ENCODE peak calls at places on chromosomes 16 and 17, in five cellular contexts. B, L, M, T and W are unnamed samples.

GRCh38 chr17:81409190-81409935 is 14.1 kb downstream of the BAHCC1 start:
- DNase-seq in B (no peak), L (no peak), M (no peak), T (no peak), W (no peak)

GRCh38 chr17:50532452-50533024 is at the start of gene EPN3:
- DNase-seq in B (peak; percentile 72), L (no peak), M (no peak), T (peak; percentile 85), W (no peak)

GRCh38 chr17:79695293-79696158 is 35.2 kb upstream of the ENPP7 start:
- DNase-seq in B (no peak), L (peak; percentile 79), M (peak; percentile 44), T (no peak), W (no peak)

GRCh38 chr16:96935-97381 is 18.9 kb downstream of the MPG start:
- DNase-seq in B (peak; percentile 73), L (peak; percentile 68), M (peak; percentile 86), T (peak; percentile 94), W (no peak)

GRCh38 chr16:30028438-30029093 is 2.5 kb downstream of the TLCD3B start:
- DNase-seq in B (no peak), L (no peak), M (no peak), T (no peak), W (no peak)

GRCh38 chr16:14559809-14560227 is 70.2 kb downstream of the PARN start:
- DNase-seq in B (no peak), L (no peak), M (no peak), T (peak; percentile 79), W (no peak)

GRCh38 chr17:17112628-17113200 is 70.5 kb downstream of the MPRIP start:
- DNase-seq in B (no peak), L (no peak), M (no peak), T (no peak), W (no peak)

GRCh38 chr17:27956601-27957445 is 63.7 kb upstream of the LYRM9 start:
- DNase-seq in B (no peak), L (no peak), M (no peak), T (no peak), W (no peak)

GRCh38 chr16:57540906-57541753 is 1.3 kb upstream of the ADGRG5 start:
- DNase-seq in B (peak; percentile 49), L (no peak), M (no peak), T (no peak), W (no peak)

GRCh38 chr17:327971-328370 is 24.6 kb downstream of the RPH3AL start:
- DNase-seq in B (no peak), L (no peak), M (no peak), T (peak; percentile 48), W (no peak)

GRCh38 chr17:30332057-30332542 is 1.8 kb downstream of the TMIGD1 start:
- DNase-seq in B (peak; percentile 84), L (peak; percentile 18), M (no peak), T (no peak), W (no peak)

GRCh38 chr17:21296097-21297025 is 11.8 kb downstream of the MAP2K3 start:
- DNase-seq in B (no peak), L (no peak), M (peak; percentile 44), T (peak; percentile 64), W (no peak)

GRCh38 chr17:80859004-80859941 is 132.4 kb upstream of the CHMP6 start:
- DNase-seq in B (peak; percentile 85), L (peak; percentile 53), M (peak; percentile 66), T (no peak), W (peak; percentile 75)

GRCh38 chr16:52573365-52574104 is 26.6 kb upstream of the TOX3 start:
- DNase-seq in B (no peak), L (no peak), M (no peak), T (no peak), W (no peak)

DNA sequence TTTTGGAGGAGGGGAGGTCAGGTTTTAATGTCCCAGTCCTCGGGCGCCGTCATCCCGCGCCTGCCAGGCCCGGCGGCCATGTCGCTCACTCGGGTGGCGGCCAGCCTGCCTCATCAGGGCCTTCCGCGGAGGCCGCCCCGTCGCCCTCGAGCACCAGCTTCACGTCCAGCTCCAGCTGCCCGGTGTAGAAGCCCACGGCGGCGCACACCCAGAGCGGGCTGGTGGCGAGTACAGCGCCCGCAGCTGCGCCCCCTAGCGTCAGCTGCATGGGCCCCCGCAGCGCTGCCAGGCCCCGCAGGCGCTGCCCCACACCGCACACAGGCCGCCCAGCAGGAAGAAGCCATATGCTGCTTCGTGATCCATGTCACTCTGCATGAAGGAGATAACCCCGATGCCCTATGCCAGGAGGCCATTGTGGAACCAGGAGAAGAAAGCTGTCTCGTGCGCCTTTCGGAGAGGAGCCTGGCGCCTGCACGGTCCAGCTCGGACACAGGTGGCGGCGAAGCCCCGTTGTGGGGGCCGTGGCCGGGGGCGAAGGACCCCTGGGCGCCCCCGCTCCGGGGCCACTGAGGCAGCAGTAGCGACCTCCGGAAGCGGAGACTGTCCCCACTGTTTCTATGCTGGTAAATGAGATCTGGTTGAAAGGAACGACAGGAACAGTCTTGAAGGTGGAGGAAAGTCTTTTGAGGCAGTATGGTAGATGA is 9.6 kb downstream of the AP2B1 start:
- DNase-seq in B (no peak), L (no peak), M (no peak), T (no peak), W (no peak)
- H3K4me3 ChIP-seq in B (no peak overlapping the region), L (no peak overlapping the region), M (no peak overlapping the region), T (no peak overlapping the region), W (no peak overlapping the region)

GRCh38 chr16:17206712-17207111 is 264.0 kb downstream of the XYLT1 start:
- DNase-seq in B (no peak), L (no peak), M (no peak), T (no peak), W (no peak)
- TF ChIP-seq CTCF in B (no peak), L (no peak), M (no peak), T (no peak), W (peak; percentile 36)

GRCh38 chr17:57260325-57261083 is 4.2 kb downstream of the MSI2 start:
- DNase-seq in B (no peak), L (no peak), M (no peak), T (no peak), W (no peak)
- H3K4me3 ChIP-seq in B (no peak overlapping the region), L (no peak overlapping the region), M (no peak overlapping the region), T (no peak overlapping the region), W (no peak overlapping the region)

DNA sequence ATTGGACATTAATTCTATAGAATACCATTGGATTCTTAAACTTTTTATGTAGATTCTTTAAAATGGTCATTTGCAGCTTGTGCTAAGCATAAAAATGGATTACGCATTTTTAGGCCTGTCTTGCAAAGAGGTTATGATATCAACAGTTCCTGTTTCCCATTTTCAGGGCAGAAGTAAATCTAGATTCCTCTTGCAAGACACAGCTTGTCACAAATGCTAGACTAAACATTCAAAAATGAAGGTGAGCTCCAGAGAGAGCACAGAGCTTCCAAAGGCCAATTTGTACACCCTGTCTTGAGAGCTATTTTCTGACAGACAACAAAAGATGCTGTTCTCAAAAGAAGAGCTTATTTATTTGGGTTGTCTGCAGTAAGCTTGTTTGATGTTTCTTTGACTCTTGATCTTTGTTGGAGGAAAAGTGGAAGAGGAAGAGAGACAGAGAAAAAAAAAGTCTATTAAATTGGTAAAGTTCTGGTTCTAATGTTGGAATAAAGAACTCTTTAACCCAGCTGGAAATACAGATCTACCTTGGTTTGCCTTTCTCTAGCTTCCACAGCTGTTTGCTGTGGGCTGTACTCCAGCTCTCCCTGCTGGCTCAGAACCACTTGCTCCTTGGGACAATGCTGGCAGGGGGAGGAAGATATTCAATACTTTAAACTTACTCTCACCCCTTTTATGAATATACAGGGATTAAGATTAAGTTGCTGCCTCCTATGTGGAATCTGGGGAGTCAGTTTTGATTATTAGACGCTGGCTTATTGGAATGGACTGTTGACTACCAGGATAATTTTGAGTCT is 651.8 kb downstream of the CDH11 start:
- DNase-seq in B (no peak), L (no peak), M (no peak), T (no peak), W (no peak)
- TF ChIP-seq CTCF in B (no peak), L (peak; percentile 11), M (no peak), T (no peak), W (peak; percentile 28)

GRCh38 chr16:50668368-50669008 is 12.6 kb downstream of the SNX20 start:
- DNase-seq in B (no peak), L (no peak), M (no peak), T (no peak), W (no peak)
- H3K4me3 ChIP-seq in B (no peak overlapping the region), L (no peak overlapping the region), M (no peak overlapping the region), T (no peak overlapping the region), W (no peak overlapping the region)

GRCh38 chr16:19876501-19877059 is 8.1 kb downstream of the GPRC5B start:
- DNase-seq in B (no peak), L (no peak), M (peak; percentile 81), T (no peak), W (no peak)

GRCh38 chr16:19881028-19881427 is 3.6 kb downstream of the GPRC5B start:
- DNase-seq in B (no peak), L (no peak), M (no peak), T (no peak), W (no peak)

GRCh38 chr16:19881783-19882182 is 2.9 kb downstream of the GPRC5B start:
- DNase-seq in B (no peak), L (no peak), M (no peak), T (no peak), W (no peak)

GRCh38 chr16:19878760-19879159 is 5.9 kb downstream of the GPRC5B start:
- DNase-seq in B (no peak), L (no peak), M (no peak), T (no peak), W (no peak)

DNA sequence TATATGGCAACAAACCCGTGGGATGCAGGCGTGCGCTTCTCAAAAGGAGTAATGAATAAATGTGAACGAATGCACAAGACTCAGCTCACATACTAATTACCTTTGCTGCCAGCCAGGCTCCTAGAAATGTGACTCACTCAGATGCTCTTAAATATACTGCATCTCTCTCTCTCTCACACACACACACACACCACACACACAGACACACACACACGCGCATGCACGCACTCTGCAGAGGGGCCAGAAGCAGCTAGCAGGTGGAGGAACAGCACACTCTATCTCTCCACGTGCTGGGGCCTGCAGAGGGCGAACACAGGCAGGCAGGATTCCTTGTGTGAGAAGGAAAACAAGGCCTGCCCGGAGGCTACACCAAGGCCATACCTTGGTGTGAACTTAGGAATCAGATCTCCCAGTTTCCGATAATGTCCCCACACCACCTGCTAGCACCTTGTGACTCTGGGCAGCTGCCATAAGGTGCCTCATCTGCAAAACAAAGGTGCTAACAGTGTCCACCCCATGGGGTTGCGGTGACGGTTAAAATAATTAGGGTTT is 5.3 kb downstream of the GPRC5B start:
- DNase-seq in B (peak; percentile 84), L (peak; percentile 11), M (no peak), T (no peak), W (no peak)
- TF ChIP-seq CTCF in B (no peak), L (no peak), M (no peak), T (no peak), W (no peak)

GRCh38 chr16:27402569-27402963 is 592 bp downstream of the IL21R start:
- DNase-seq in B (no peak), L (no peak), M (no peak), T (no peak), W (no peak)
- H3K4me3 ChIP-seq in B (no peak overlapping the region), L (no peak overlapping the region), M (no peak overlapping the region), T (peak overlapping the region; percentile 31), W (no peak overlapping the region)